ENCODE peak calls at places on chromosome 16, in five cellular contexts. One of them, this sample, is unnamed.
A peak's percentile ranks its signal among the peaks of the same experiment; 100 is the strongest.

GRCh38 chr16:12999368-12999767 is 98.0 kb downstream of the SHISA9 start:
- DNase-seq in mesenchymal stem cell: no peak
- DNase-seq in neuronal stem cell: no peak
- DNase-seq in H1: no peak
- DNase-seq in trophoblast cell: no peak
- DNase-seq in this sample: no peak

GRCh38 chr16:31177136-31177535 is 2.8 kb upstream of the FUS start:
- DNase-seq in mesenchymal stem cell: peak; percentile 43
- DNase-seq in neuronal stem cell: no peak
- DNase-seq in H1: no peak
- DNase-seq in trophoblast cell: no peak
- DNase-seq in this sample: no peak

GRCh38 chr16:4376126-4376819 is 4.6 kb downstream of the VASN start:
- DNase-seq in mesenchymal stem cell: no peak
- DNase-seq in neuronal stem cell: no peak
- DNase-seq in H1: no peak
- DNase-seq in trophoblast cell: no peak
- DNase-seq in this sample: no peak

GRCh38 chr16:8194795-8195194 is 395.5 kb downstream of the TMEM114 start:
- DNase-seq in mesenchymal stem cell: no peak
- DNase-seq in neuronal stem cell: peak; percentile 8
- DNase-seq in H1: peak; percentile 81
- DNase-seq in trophoblast cell: no peak
- DNase-seq in this sample: peak; percentile 64

GRCh38 chr16:11916524-11917285 is 949 bp upstream of the GSPT1 start:
- DNase-seq in mesenchymal stem cell: peak; percentile 65
- DNase-seq in neuronal stem cell: no peak
- DNase-seq in H1: no peak
- DNase-seq in trophoblast cell: no peak
- DNase-seq in this sample: no peak

GRCh38 chr16:86509759-86510464 is 415 bp upstream of the FOXF1 start:
- DNase-seq in mesenchymal stem cell: peak; percentile 97
- DNase-seq in neuronal stem cell: peak; percentile 54
- DNase-seq in H1: peak; percentile 82
- DNase-seq in trophoblast cell: no peak
- DNase-seq in this sample: peak; percentile 85

GRCh38 chr16:22262460-22262859 is 34.7 kb upstream of the POLR3E start:
- DNase-seq in mesenchymal stem cell: peak; percentile 6
- DNase-seq in neuronal stem cell: no peak
- DNase-seq in H1: no peak
- DNase-seq in trophoblast cell: no peak
- DNase-seq in this sample: no peak

GRCh38 chr16:3950343-3951193 is 70.1 kb upstream of the CREBBP start:
- DNase-seq in mesenchymal stem cell: peak; percentile 64
- DNase-seq in neuronal stem cell: no peak
- DNase-seq in H1: no peak
- DNase-seq in trophoblast cell: no peak
- DNase-seq in this sample: no peak

GRCh38 chr16:11253009-11253994 is 2.7 kb downstream of the SOCS1 start:
- DNase-seq in mesenchymal stem cell: peak; percentile 60
- DNase-seq in neuronal stem cell: no peak
- DNase-seq in H1: no peak
- DNase-seq in trophoblast cell: no peak
- DNase-seq in this sample: no peak

GRCh38 chr16:30491744-30492308 is 19.3 kb downstream of the ITGAL start:
- DNase-seq in mesenchymal stem cell: peak; percentile 94
- DNase-seq in neuronal stem cell: no peak
- DNase-seq in H1: no peak
- DNase-seq in trophoblast cell: peak; percentile 73
- DNase-seq in this sample: no peak

DNA sequence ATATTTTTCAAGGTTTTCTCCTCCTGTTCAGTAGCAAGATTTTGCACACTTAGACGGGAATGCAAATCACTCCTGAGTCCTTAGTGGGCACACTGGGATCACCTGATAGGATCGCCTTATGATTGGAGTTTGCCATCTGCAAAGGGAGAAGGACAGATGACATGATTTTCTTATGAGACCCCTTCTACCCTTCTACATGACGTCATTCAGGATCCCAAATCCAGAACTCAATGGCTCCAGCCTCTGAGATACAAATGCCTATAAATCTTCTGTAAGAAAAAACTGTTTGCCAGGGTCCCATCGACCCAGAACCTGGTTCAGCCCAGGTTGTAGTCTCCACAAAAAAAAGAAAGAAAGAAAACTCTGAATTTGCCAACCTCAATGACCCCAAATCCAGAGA is 6.9 kb downstream of the ZNF423 start:
- DNase-seq in mesenchymal stem cell: no peak
- DNase-seq in neuronal stem cell: no peak
- DNase-seq in H1: no peak
- DNase-seq in trophoblast cell: no peak
- DNase-seq in this sample: no peak
- H2BK12ac ChIP-seq in mesenchymal stem cell: no peak overlapping the region
- H2BK12ac ChIP-seq in neuronal stem cell: no peak overlapping the region
- H2BK12ac ChIP-seq in H1: no peak overlapping the region
- H2BK12ac ChIP-seq in trophoblast cell: no peak overlapping the region
- H2BK12ac ChIP-seq in this sample: no peak overlapping the region

GRCh38 chr16:73082608-73083007 is 34.7 kb upstream of the ZFHX3 start:
- DNase-seq in mesenchymal stem cell: peak; percentile 97
- DNase-seq in neuronal stem cell: no peak
- DNase-seq in H1: no peak
- DNase-seq in trophoblast cell: peak; percentile 64
- DNase-seq in this sample: no peak
- H2BK12ac ChIP-seq in mesenchymal stem cell: no peak overlapping the region
- H2BK12ac ChIP-seq in neuronal stem cell: no peak overlapping the region
- H2BK12ac ChIP-seq in H1: no peak overlapping the region
- H2BK12ac ChIP-seq in trophoblast cell: no peak overlapping the region
- H2BK12ac ChIP-seq in this sample: no peak overlapping the region

DNA sequence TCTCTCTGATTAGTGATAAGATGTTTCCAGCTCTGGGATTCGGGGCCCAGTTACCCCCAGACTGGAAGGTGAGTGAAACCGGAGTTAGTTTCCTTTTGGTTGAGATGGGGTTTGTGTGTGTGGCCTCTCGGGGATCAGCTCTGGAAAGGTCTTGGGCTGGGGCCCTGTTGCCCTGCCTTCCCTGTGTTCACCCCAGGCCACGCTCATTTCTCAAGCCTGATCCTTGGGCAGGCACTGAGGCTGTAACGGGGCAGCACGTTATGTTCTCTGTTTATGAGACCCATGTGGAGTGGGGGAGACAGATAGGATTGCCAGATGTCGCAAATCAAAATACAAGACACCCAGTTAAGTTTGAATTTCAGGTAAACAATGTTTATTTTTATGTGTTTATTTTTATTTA is 35.5 kb downstream of the CPNE2 start:
- DNase-seq in mesenchymal stem cell: no peak
- DNase-seq in neuronal stem cell: no peak
- DNase-seq in H1: no peak
- DNase-seq in trophoblast cell: no peak
- DNase-seq in this sample: no peak
- H2BK12ac ChIP-seq in mesenchymal stem cell: no peak overlapping the region
- H2BK12ac ChIP-seq in neuronal stem cell: no peak overlapping the region
- H2BK12ac ChIP-seq in H1: no peak overlapping the region
- H2BK12ac ChIP-seq in trophoblast cell: no peak overlapping the region
- H2BK12ac ChIP-seq in this sample: no peak overlapping the region

GRCh38 chr16:24990803-24991202 is 24.4 kb downstream of the ARHGAP17 start:
- DNase-seq in mesenchymal stem cell: peak; percentile 51
- DNase-seq in neuronal stem cell: no peak
- DNase-seq in H1: no peak
- DNase-seq in trophoblast cell: no peak
- DNase-seq in this sample: no peak
- H2BK12ac ChIP-seq in mesenchymal stem cell: no peak overlapping the region
- H2BK12ac ChIP-seq in neuronal stem cell: no peak overlapping the region
- H2BK12ac ChIP-seq in H1: no peak overlapping the region
- H2BK12ac ChIP-seq in trophoblast cell: no peak overlapping the region
- H2BK12ac ChIP-seq in this sample: no peak overlapping the region

DNA sequence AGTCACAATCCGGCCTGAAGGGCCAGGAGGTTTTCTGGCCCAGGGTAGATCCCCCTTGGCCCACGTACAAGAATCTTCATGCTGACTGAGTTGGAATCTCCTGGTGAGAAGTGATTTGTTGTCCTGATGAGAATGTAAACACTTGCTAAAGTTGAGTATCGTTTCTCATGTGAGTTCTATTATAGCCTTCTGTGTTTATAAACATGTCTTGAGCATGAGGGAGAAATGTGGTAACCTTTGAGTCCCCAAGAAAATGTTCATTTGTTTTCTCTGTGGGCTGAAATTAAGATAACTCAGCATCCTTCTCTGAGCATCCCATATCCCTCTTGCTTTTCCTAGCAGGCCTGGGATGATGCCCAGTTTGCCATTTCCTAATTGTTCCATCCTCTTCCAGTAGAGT is 204.8 kb downstream of the FTO start:
- DNase-seq in mesenchymal stem cell: peak; percentile 64
- DNase-seq in neuronal stem cell: no peak
- DNase-seq in H1: no peak
- DNase-seq in trophoblast cell: no peak
- DNase-seq in this sample: no peak
- H2BK12ac ChIP-seq in mesenchymal stem cell: no peak overlapping the region
- H2BK12ac ChIP-seq in neuronal stem cell: no peak overlapping the region
- H2BK12ac ChIP-seq in H1: no peak overlapping the region
- H2BK12ac ChIP-seq in trophoblast cell: no peak overlapping the region
- H2BK12ac ChIP-seq in this sample: no peak overlapping the region

GRCh38 chr16:17423195-17423594 is 47.6 kb downstream of the XYLT1 start:
- DNase-seq in mesenchymal stem cell: no peak
- DNase-seq in neuronal stem cell: peak; percentile 20
- DNase-seq in H1: peak; percentile 56
- DNase-seq in trophoblast cell: no peak
- DNase-seq in this sample: peak; percentile 69
- H2BK12ac ChIP-seq in mesenchymal stem cell: no peak overlapping the region
- H2BK12ac ChIP-seq in neuronal stem cell: no peak overlapping the region
- H2BK12ac ChIP-seq in H1: peak overlapping the region; percentile 99
- H2BK12ac ChIP-seq in trophoblast cell: no peak overlapping the region
- H2BK12ac ChIP-seq in this sample: no peak overlapping the region

GRCh38 chr16:24007934-24008333 is 172.2 kb downstream of the PRKCB start:
- DNase-seq in mesenchymal stem cell: no peak
- DNase-seq in neuronal stem cell: no peak
- DNase-seq in H1: no peak
- DNase-seq in trophoblast cell: no peak
- DNase-seq in this sample: no peak

GRCh38 chr16:24011237-24011636 is 175.5 kb downstream of the PRKCB start:
- DNase-seq in mesenchymal stem cell: no peak
- DNase-seq in neuronal stem cell: no peak
- DNase-seq in H1: no peak
- DNase-seq in trophoblast cell: no peak
- DNase-seq in this sample: no peak

GRCh38 chr16:24010440-24011089 is 174.8 kb downstream of the PRKCB start:
- DNase-seq in mesenchymal stem cell: peak; percentile 3
- DNase-seq in neuronal stem cell: peak; percentile 77
- DNase-seq in H1: peak; percentile 80
- DNase-seq in trophoblast cell: peak; percentile 61
- DNase-seq in this sample: peak; percentile 72

GRCh38 chr16:24009060-24009459 is 173.3 kb downstream of the PRKCB start:
- DNase-seq in mesenchymal stem cell: no peak
- DNase-seq in neuronal stem cell: no peak
- DNase-seq in H1: no peak
- DNase-seq in trophoblast cell: no peak
- DNase-seq in this sample: no peak

GRCh38 chr16:24009955-24010354 is 174.2 kb downstream of the PRKCB start:
- DNase-seq in mesenchymal stem cell: no peak
- DNase-seq in neuronal stem cell: no peak
- DNase-seq in H1: no peak
- DNase-seq in trophoblast cell: no peak
- DNase-seq in this sample: no peak
- H2BK12ac ChIP-seq in mesenchymal stem cell: no peak overlapping the region
- H2BK12ac ChIP-seq in neuronal stem cell: no peak overlapping the region
- H2BK12ac ChIP-seq in H1: no peak overlapping the region
- H2BK12ac ChIP-seq in trophoblast cell: no peak overlapping the region
- H2BK12ac ChIP-seq in this sample: no peak overlapping the region

GRCh38 chr16:64167851-64168770 is 953.8 kb downstream of the CDH11 start:
- DNase-seq in mesenchymal stem cell: no peak
- DNase-seq in neuronal stem cell: no peak
- DNase-seq in H1: no peak
- DNase-seq in trophoblast cell: no peak
- DNase-seq in this sample: no peak
- H2BK12ac ChIP-seq in mesenchymal stem cell: no peak overlapping the region
- H2BK12ac ChIP-seq in neuronal stem cell: no peak overlapping the region
- H2BK12ac ChIP-seq in H1: no peak overlapping the region
- H2BK12ac ChIP-seq in trophoblast cell: no peak overlapping the region
- H2BK12ac ChIP-seq in this sample: no peak overlapping the region

GRCh38 chr16:20799599-20799998 is 6.7 kb downstream of the ERI2 start:
- DNase-seq in mesenchymal stem cell: peak; percentile 7
- DNase-seq in neuronal stem cell: no peak
- DNase-seq in H1: no peak
- DNase-seq in trophoblast cell: no peak
- DNase-seq in this sample: no peak

GRCh38 chr16:20803561-20804214 is 2.6 kb downstream of the ERI2 start:
- DNase-seq in mesenchymal stem cell: no peak
- DNase-seq in neuronal stem cell: no peak
- DNase-seq in H1: no peak
- DNase-seq in trophoblast cell: no peak
- DNase-seq in this sample: no peak

GRCh38 chr16:20803192-20803560 is 3.1 kb downstream of the ERI2 start:
- DNase-seq in mesenchymal stem cell: no peak
- DNase-seq in neuronal stem cell: no peak
- DNase-seq in H1: no peak
- DNase-seq in trophoblast cell: no peak
- DNase-seq in this sample: no peak

GRCh38 chr16:20798364-20798763 is 7.9 kb downstream of the ERI2 start:
- DNase-seq in mesenchymal stem cell: no peak
- DNase-seq in neuronal stem cell: no peak
- DNase-seq in H1: no peak
- DNase-seq in trophoblast cell: no peak
- DNase-seq in this sample: no peak

GRCh38 chr16:20801278-20801677 is 5.0 kb downstream of the ERI2 start:
- DNase-seq in mesenchymal stem cell: no peak
- DNase-seq in neuronal stem cell: no peak
- DNase-seq in H1: no peak
- DNase-seq in trophoblast cell: no peak
- DNase-seq in this sample: no peak
- H2BK12ac ChIP-seq in mesenchymal stem cell: no peak overlapping the region
- H2BK12ac ChIP-seq in neuronal stem cell: no peak overlapping the region
- H2BK12ac ChIP-seq in H1: no peak overlapping the region
- H2BK12ac ChIP-seq in trophoblast cell: no peak overlapping the region
- H2BK12ac ChIP-seq in this sample: no peak overlapping the region

This sample was measured in H9.